ENCODE peak calls at places on chromosomes 12 and 14, in seven cellular contexts. One of them, this sample, is unnamed.
A peak's percentile ranks its signal among the peaks of the same experiment; 100 is the strongest.

GRCh38 chr12:4653257-4653656 is 4.3 kb downstream of the NDUFA9 start:
- DNase-seq in K562: no peak
- DNase-seq in GM12891: no peak
- DNase-seq in HepG2: no peak
- DNase-seq in GM12878: no peak
- DNase-seq in SK-N-SH: no peak
- DNase-seq in H1: no peak
- DNase-seq in this sample: no peak

GRCh38 chr12:9669019-9669326 is 540 bp upstream of the CLEC2D start:
- DNase-seq in SK-N-SH: no peak
- DNase-seq in H1: no peak
- DNase-seq in GM12878: no peak
- DNase-seq in K562: no peak
- DNase-seq in GM12891: no peak
- DNase-seq in HepG2: no peak
- DNase-seq in this sample: no peak

GRCh38 chr12:91127751-91128150 is 16.5 kb upstream of the LUM start:
- DNase-seq in H1: no peak
- DNase-seq in SK-N-SH: no peak
- DNase-seq in GM12891: no peak
- DNase-seq in HepG2: peak; percentile 41
- DNase-seq in GM12878: no peak
- DNase-seq in K562: no peak
- DNase-seq in this sample: no peak

GRCh38 chr12:124784871-124785572 is 78.6 kb downstream of the SCARB1 start:
- DNase-seq in HepG2: no peak
- DNase-seq in SK-N-SH: no peak
- DNase-seq in GM12878: no peak
- DNase-seq in GM12891: no peak
- DNase-seq in H1: no peak
- DNase-seq in K562: no peak
- DNase-seq in this sample: no peak

GRCh38 chr14:88005050-88005481 is at the start of gene GPR65:
- DNase-seq in GM12891: no peak
- DNase-seq in K562: no peak
- DNase-seq in H1: no peak
- DNase-seq in GM12878: peak; percentile 69
- DNase-seq in SK-N-SH: no peak
- DNase-seq in HepG2: no peak
- DNase-seq in this sample: no peak

GRCh38 chr12:64797156-64797555 is 27.3 kb upstream of the TBC1D30 start:
- DNase-seq in K562: no peak
- DNase-seq in GM12878: no peak
- DNase-seq in SK-N-SH: no peak
- DNase-seq in H1: no peak
- DNase-seq in GM12891: no peak
- DNase-seq in HepG2: peak; percentile 31
- DNase-seq in this sample: no peak

GRCh38 chr12:64010069-64010686 is 165.7 kb downstream of the SRGAP1 start:
- DNase-seq in HepG2: peak; percentile 74
- DNase-seq in K562: no peak
- DNase-seq in GM12891: no peak
- DNase-seq in SK-N-SH: no peak
- DNase-seq in GM12878: no peak
- DNase-seq in H1: no peak
- DNase-seq in this sample: no peak

GRCh38 chr12:121568971-121569808 is 11.6 kb downstream of the KDM2B start:
- DNase-seq in K562: no peak
- DNase-seq in H1: no peak
- DNase-seq in HepG2: no peak
- DNase-seq in SK-N-SH: no peak
- DNase-seq in GM12878: no peak
- DNase-seq in GM12891: no peak
- DNase-seq in this sample: no peak

GRCh38 chr12:127306604-127307215 is 960.3 kb upstream of the TMEM132C start:
- DNase-seq in GM12891: no peak
- DNase-seq in H1: no peak
- DNase-seq in HepG2: no peak
- DNase-seq in K562: no peak
- DNase-seq in SK-N-SH: no peak
- DNase-seq in GM12878: no peak
- DNase-seq in this sample: no peak

GRCh38 chr14:60343571-60344071 is 94.6 kb downstream of the PPM1A start:
- DNase-seq in GM12891: no peak
- DNase-seq in SK-N-SH: no peak
- DNase-seq in K562: no peak
- DNase-seq in GM12878: no peak
- DNase-seq in HepG2: no peak
- DNase-seq in H1: no peak
- DNase-seq in this sample: no peak

GRCh38 chr12:97168804-97169203 is 261.7 kb downstream of the NEDD1 start:
- DNase-seq in H1: no peak
- DNase-seq in GM12891: no peak
- DNase-seq in SK-N-SH: no peak
- DNase-seq in GM12878: no peak
- DNase-seq in K562: no peak
- DNase-seq in HepG2: no peak
- DNase-seq in this sample: no peak

GRCh38 chr12:56120158-56120846 is 2.2 kb downstream of the ZC3H10 start:
- DNase-seq in SK-N-SH: no peak
- DNase-seq in GM12891: no peak
- DNase-seq in K562: peak; percentile 48
- DNase-seq in GM12878: no peak
- DNase-seq in H1: no peak
- DNase-seq in HepG2: no peak
- DNase-seq in this sample: no peak

GRCh38 chr14:35196571-35196970 is 74.2 kb downstream of the PRORP start:
- DNase-seq in GM12891: no peak
- DNase-seq in SK-N-SH: peak; percentile 11
- DNase-seq in K562: no peak
- DNase-seq in HepG2: no peak
- DNase-seq in GM12878: no peak
- DNase-seq in H1: no peak
- DNase-seq in this sample: no peak

GRCh38 chr12:105107176-105107496 is 395 bp upstream of the WASHC4 start:
- DNase-seq in GM12878: no peak
- DNase-seq in K562: peak; percentile 54
- DNase-seq in H1: no peak
- DNase-seq in SK-N-SH: peak; percentile 67
- DNase-seq in HepG2: no peak
- DNase-seq in GM12891: no peak
- DNase-seq in this sample: no peak

GRCh38 chr14:25108959-25109358 is 59.0 kb upstream of the STXBP6 start:
- DNase-seq in SK-N-SH: no peak
- DNase-seq in H1: no peak
- DNase-seq in HepG2: peak; percentile 32
- DNase-seq in GM12891: no peak
- DNase-seq in K562: no peak
- DNase-seq in GM12878: no peak
- DNase-seq in this sample: no peak

GRCh38 chr14:61192970-61193369 is 88.2 kb downstream of the TMEM30B start:
- DNase-seq in HepG2: no peak
- DNase-seq in K562: no peak
- DNase-seq in GM12878: no peak
- DNase-seq in GM12891: no peak
- DNase-seq in SK-N-SH: no peak
- DNase-seq in H1: no peak
- DNase-seq in this sample: no peak

GRCh38 chr14:24632336-24632735 is 1.7 kb downstream of the GZMB start:
- DNase-seq in GM12891: no peak
- DNase-seq in K562: no peak
- DNase-seq in SK-N-SH: no peak
- DNase-seq in GM12878: no peak
- DNase-seq in HepG2: no peak
- DNase-seq in H1: no peak
- DNase-seq in this sample: no peak

GRCh38 chr14:60736494-60736893 is 1.9 kb downstream of the MNAT1 start:
- DNase-seq in HepG2: peak; percentile 71
- DNase-seq in SK-N-SH: no peak
- DNase-seq in GM12891: no peak
- DNase-seq in H1: no peak
- DNase-seq in K562: no peak
- DNase-seq in GM12878: no peak
- DNase-seq in this sample: no peak

GRCh38 chr12:32106517-32107366 is at the start of gene BICD1:
- DNase-seq in H1: peak; percentile 39
- DNase-seq in SK-N-SH: peak; percentile 96
- DNase-seq in K562: peak; percentile 90
- DNase-seq in GM12878: peak; percentile 32
- DNase-seq in GM12891: peak; percentile 76
- DNase-seq in HepG2: peak; percentile 68
- DNase-seq in this sample: peak; percentile 78

GRCh38 chr14:98093111-98093510 is 1178.9 kb downstream of the BCL11B start:
- DNase-seq in GM12878: no peak
- DNase-seq in H1: no peak
- DNase-seq in HepG2: no peak
- DNase-seq in GM12891: no peak
- DNase-seq in K562: no peak
- DNase-seq in SK-N-SH: no peak
- DNase-seq in this sample: no peak

GRCh38 chr14:105026033-105026785 is 5.3 kb upstream of the CDCA4 start:
- DNase-seq in SK-N-SH: no peak
- DNase-seq in H1: no peak
- DNase-seq in GM12878: peak; percentile 81
- DNase-seq in K562: no peak
- DNase-seq in GM12891: no peak
- DNase-seq in HepG2: no peak
- DNase-seq in this sample: no peak

GRCh38 chr14:39740454-39740853 is 308.2 kb upstream of the FBXO33 start:
- DNase-seq in HepG2: no peak
- DNase-seq in GM12878: no peak
- DNase-seq in SK-N-SH: no peak
- DNase-seq in H1: no peak
- DNase-seq in GM12891: no peak
- DNase-seq in K562: no peak
- DNase-seq in this sample: no peak

DNA sequence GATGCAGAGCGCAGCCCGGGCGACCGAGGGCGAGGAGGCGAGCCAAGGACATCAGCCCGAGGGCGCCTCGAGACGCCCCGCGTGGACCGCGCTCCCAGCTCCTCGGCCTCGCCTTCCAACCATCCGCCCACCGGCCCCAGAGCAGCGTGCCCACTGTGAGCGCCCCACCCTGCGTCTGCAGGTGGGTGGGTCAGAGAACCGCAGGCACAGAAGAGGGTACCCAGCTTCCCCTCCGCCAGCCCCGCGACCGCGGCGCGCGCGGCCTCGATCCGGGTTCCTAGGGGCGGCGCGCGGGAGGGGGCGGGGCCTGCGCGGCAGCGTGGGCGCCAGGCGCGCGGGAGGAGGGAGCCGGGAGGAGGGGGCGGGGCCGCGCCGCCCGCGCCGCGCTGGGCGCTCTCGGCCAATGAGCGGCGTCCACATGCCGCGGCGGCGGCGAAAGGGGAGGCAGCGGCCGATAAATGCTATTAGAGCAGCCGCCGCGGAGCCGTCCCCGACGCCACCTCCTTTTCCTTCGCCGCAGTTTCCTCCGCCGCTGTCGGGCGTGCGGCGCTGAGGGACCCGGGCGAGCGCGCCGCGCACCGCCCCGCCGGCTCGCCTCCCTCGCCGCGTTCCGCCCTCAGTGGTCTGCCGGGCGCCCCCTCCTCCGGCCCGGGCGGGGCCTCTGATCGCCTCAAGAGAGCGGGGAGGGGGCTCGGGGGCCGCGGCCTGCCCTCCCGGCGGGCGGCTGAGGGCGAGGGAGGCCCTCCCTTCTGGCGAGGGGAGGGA is at the start of gene ATP2A2:
- DNase-seq in HepG2: peak; percentile 73
- DNase-seq in SK-N-SH: peak; percentile 98
- DNase-seq in H1: no peak
- DNase-seq in K562: peak; percentile 96
- DNase-seq in GM12891: peak; percentile 88
- DNase-seq in GM12878: peak; percentile 30
- DNase-seq in this sample: peak; percentile 88
- TF ChIP-seq POLR2AphosphoS5 in HepG2: peak; percentile 82
- TF ChIP-seq POLR2AphosphoS5 in SK-N-SH: peak; percentile 94
- TF ChIP-seq POLR2AphosphoS5 in H1: peak; percentile 87
- TF ChIP-seq POLR2AphosphoS5 in K562: peak; percentile 80
- TF ChIP-seq POLR2AphosphoS5 in GM12891: peak; percentile 91
- TF ChIP-seq POLR2AphosphoS5 in GM12878: peak; percentile 91
- TF ChIP-seq POLR2AphosphoS5 in this sample: peak; percentile 73

GRCh38 chr14:54785111-54785777 is 117.4 kb downstream of the GCH1 start:
- DNase-seq in SK-N-SH: peak; percentile 49
- DNase-seq in GM12878: no peak
- DNase-seq in H1: no peak
- DNase-seq in K562: no peak
- DNase-seq in GM12891: no peak
- DNase-seq in HepG2: no peak
- DNase-seq in this sample: no peak
- TF ChIP-seq TAF1 in SK-N-SH: no peak
- TF ChIP-seq TAF1 in GM12878: no peak
- TF ChIP-seq TAF1 in H1: no peak
- TF ChIP-seq TAF1 in K562: no peak
- TF ChIP-seq TAF1 in GM12891: no peak
- TF ChIP-seq TAF1 in HepG2: no peak
- TF ChIP-seq TAF1 in this sample: no peak

GRCh38 chr12:102407776-102408486 is 72.4 kb downstream of the IGF1 start:
- DNase-seq in K562: no peak
- DNase-seq in GM12878: no peak
- DNase-seq in H1: no peak
- DNase-seq in GM12891: no peak
- DNase-seq in SK-N-SH: no peak
- DNase-seq in HepG2: no peak
- DNase-seq in this sample: no peak
- TF ChIP-seq POLR2AphosphoS5 in K562: no peak
- TF ChIP-seq POLR2AphosphoS5 in GM12878: no peak
- TF ChIP-seq POLR2AphosphoS5 in H1: no peak
- TF ChIP-seq POLR2AphosphoS5 in GM12891: no peak
- TF ChIP-seq POLR2AphosphoS5 in SK-N-SH: no peak
- TF ChIP-seq POLR2AphosphoS5 in HepG2: no peak
- TF ChIP-seq POLR2AphosphoS5 in this sample: no peak

DNA sequence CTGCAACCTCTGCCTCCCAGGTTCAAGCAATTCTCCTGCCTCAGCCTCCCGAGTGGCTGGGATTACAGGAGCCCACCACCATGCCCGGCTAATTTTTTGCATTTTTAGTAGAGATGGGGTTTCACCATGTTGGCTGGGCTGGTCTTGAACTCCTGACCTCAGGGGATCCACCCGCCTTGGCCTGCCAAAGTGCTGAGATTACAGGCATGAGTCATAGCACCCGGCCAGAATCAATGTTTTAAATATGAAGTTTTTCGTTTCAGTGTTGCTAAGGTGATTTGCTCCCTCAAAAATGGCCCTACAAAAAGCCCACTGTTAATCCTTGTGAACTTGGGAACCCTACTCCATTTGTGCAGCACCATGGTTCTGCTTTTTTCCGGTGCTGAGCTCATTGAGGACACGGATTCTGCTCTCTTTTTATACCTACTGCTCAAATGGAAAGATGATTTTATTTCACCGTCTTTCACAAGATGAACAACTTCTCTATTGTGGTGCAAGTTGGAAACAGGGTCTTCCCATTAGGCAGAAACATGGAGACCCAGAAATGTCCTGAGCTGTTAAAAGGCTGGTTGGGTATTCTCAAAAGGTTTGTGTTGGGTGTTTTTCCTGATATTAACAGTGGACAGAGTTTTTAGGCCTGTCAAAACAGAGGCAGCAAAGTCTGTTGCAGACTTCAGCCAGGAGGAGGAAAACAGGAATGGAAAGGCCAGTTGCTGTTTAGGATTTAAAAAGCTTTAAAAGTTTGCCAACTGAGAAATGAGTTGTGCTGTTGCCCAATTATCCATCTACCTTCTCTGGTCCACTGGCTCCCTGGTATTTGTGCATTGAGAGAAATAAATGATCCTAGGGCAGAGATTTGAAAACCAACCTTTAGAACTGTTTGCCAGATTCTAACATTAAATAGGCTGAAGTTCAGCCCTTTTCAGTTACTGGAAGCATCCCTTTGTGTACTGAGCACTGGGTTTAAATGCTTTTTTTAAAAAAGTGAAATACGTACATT is 85.8 kb downstream of the ATP23 start:
- DNase-seq in K562: no peak
- DNase-seq in GM12878: no peak
- DNase-seq in GM12891: no peak
- DNase-seq in SK-N-SH: no peak
- DNase-seq in H1: no peak
- DNase-seq in HepG2: no peak
- DNase-seq in this sample: no peak
- TF ChIP-seq TAF1 in K562: no peak
- TF ChIP-seq TAF1 in GM12878: no peak
- TF ChIP-seq TAF1 in GM12891: no peak
- TF ChIP-seq TAF1 in SK-N-SH: no peak
- TF ChIP-seq TAF1 in H1: no peak
- TF ChIP-seq TAF1 in HepG2: no peak
- TF ChIP-seq TAF1 in this sample: no peak